ENCODE peak calls at places on chromosomes 5 and 9, in nine cellular contexts. One of them, this sample, is unnamed.

GRCh38 chr5:133029321-133029720 is 3.0 kb upstream of the ZCCHC10 start:
- DNase-seq in HCT116: no peak
- DNase-seq in upper lobe of right lung: no peak
- DNase-seq in neuronal stem cell: no peak
- DNase-seq in brain microvascular endothelial cell: no peak
- DNase-seq in MM.1S: no peak
- DNase-seq in cardiac muscle cell: no peak
- DNase-seq in SJSA1: no peak
- DNase-seq in mammary epithelial cell: no peak
- DNase-seq in this sample: no peak

GRCh38 chr5:95778713-95779426 is 43.7 kb downstream of the GLRX start:
- DNase-seq in upper lobe of right lung: no peak
- DNase-seq in MM.1S: no peak
- DNase-seq in HCT116: no peak
- DNase-seq in mammary epithelial cell: no peak
- DNase-seq in neuronal stem cell: no peak
- DNase-seq in SJSA1: no peak
- DNase-seq in brain microvascular endothelial cell: no peak
- DNase-seq in cardiac muscle cell: no peak
- DNase-seq in this sample: no peak

GRCh38 chr9:110745656-110746055 is 77.1 kb downstream of the MUSK start:
- DNase-seq in neuronal stem cell: no peak
- DNase-seq in SJSA1: no peak
- DNase-seq in HCT116: no peak
- DNase-seq in upper lobe of right lung: no peak
- DNase-seq in cardiac muscle cell: no peak
- DNase-seq in mammary epithelial cell: peak
- DNase-seq in MM.1S: no peak
- DNase-seq in brain microvascular endothelial cell: no peak
- DNase-seq in this sample: no peak

GRCh38 chr5:8093669-8094068 is 224.7 kb downstream of the MTRR start:
- DNase-seq in MM.1S: no peak
- DNase-seq in SJSA1: no peak
- DNase-seq in HCT116: no peak
- DNase-seq in brain microvascular endothelial cell: no peak
- DNase-seq in mammary epithelial cell: no peak
- DNase-seq in neuronal stem cell: no peak
- DNase-seq in cardiac muscle cell: no peak
- DNase-seq in upper lobe of right lung: no peak
- DNase-seq in this sample: no peak

GRCh38 chr9:87267701-87268100 is 230.0 kb upstream of the DAPK1 start:
- DNase-seq in MM.1S: no peak
- DNase-seq in cardiac muscle cell: peak
- DNase-seq in SJSA1: no peak
- DNase-seq in brain microvascular endothelial cell: no peak
- DNase-seq in upper lobe of right lung: no peak
- DNase-seq in HCT116: no peak
- DNase-seq in neuronal stem cell: no peak
- DNase-seq in mammary epithelial cell: no peak
- DNase-seq in this sample: peak

GRCh38 chr9:31733166-31733565 is 651.3 kb upstream of the ACO1 start:
- DNase-seq in HCT116: no peak
- DNase-seq in SJSA1: no peak
- DNase-seq in mammary epithelial cell: peak
- DNase-seq in brain microvascular endothelial cell: no peak
- DNase-seq in upper lobe of right lung: no peak
- DNase-seq in cardiac muscle cell: no peak
- DNase-seq in MM.1S: no peak
- DNase-seq in neuronal stem cell: no peak
- DNase-seq in this sample: no peak

GRCh38 chr5:145495741-145496140 is 339.4 kb downstream of the PRELID2 start:
- DNase-seq in brain microvascular endothelial cell: peak
- DNase-seq in upper lobe of right lung: no peak
- DNase-seq in MM.1S: no peak
- DNase-seq in cardiac muscle cell: peak
- DNase-seq in mammary epithelial cell: peak
- DNase-seq in SJSA1: peak
- DNase-seq in HCT116: peak
- DNase-seq in neuronal stem cell: no peak
- DNase-seq in this sample: peak

GRCh38 chr5:443239-444151 is 519 bp downstream of the EXOC3 start:
- DNase-seq in mammary epithelial cell: no peak
- DNase-seq in brain microvascular endothelial cell: no peak
- DNase-seq in HCT116: no peak
- DNase-seq in MM.1S: peak
- DNase-seq in upper lobe of right lung: peak
- DNase-seq in cardiac muscle cell: peak
- DNase-seq in neuronal stem cell: no peak
- DNase-seq in SJSA1: peak
- DNase-seq in this sample: no peak

GRCh38 chr9:106784076-106784475 is 78.9 kb upstream of the ZNF462 start:
- DNase-seq in mammary epithelial cell: no peak
- DNase-seq in SJSA1: no peak
- DNase-seq in neuronal stem cell: peak
- DNase-seq in cardiac muscle cell: peak
- DNase-seq in HCT116: no peak
- DNase-seq in brain microvascular endothelial cell: peak
- DNase-seq in MM.1S: no peak
- DNase-seq in upper lobe of right lung: no peak
- DNase-seq in this sample: no peak

GRCh38 chr9:70639853-70640814 is 225.7 kb upstream of the KLF9 start:
- DNase-seq in upper lobe of right lung: no peak
- DNase-seq in HCT116: peak
- DNase-seq in SJSA1: no peak
- DNase-seq in brain microvascular endothelial cell: peak
- DNase-seq in mammary epithelial cell: peak
- DNase-seq in neuronal stem cell: peak
- DNase-seq in MM.1S: peak
- DNase-seq in cardiac muscle cell: peak
- DNase-seq in this sample: peak

GRCh38 chr9:101269596-101270324 is 115.0 kb downstream of the BAAT start:
- DNase-seq in cardiac muscle cell: no peak
- DNase-seq in SJSA1: no peak
- DNase-seq in MM.1S: no peak
- DNase-seq in mammary epithelial cell: no peak
- DNase-seq in HCT116: no peak
- DNase-seq in brain microvascular endothelial cell: no peak
- DNase-seq in upper lobe of right lung: no peak
- DNase-seq in neuronal stem cell: no peak
- DNase-seq in this sample: no peak

GRCh38 chr5:83470920-83471404 is 582 bp upstream of the VCAN start:
- DNase-seq in HCT116: no peak
- DNase-seq in mammary epithelial cell: no peak
- DNase-seq in brain microvascular endothelial cell: no peak
- DNase-seq in cardiac muscle cell: no peak
- DNase-seq in neuronal stem cell: no peak
- DNase-seq in upper lobe of right lung: no peak
- DNase-seq in SJSA1: no peak
- DNase-seq in MM.1S: no peak
- DNase-seq in this sample: no peak

GRCh38 chr5:131413605-131414559 is 150.0 kb downstream of the CDC42SE2 start:
- DNase-seq in brain microvascular endothelial cell: no peak
- DNase-seq in HCT116: no peak
- DNase-seq in MM.1S: peak
- DNase-seq in neuronal stem cell: no peak
- DNase-seq in mammary epithelial cell: no peak
- DNase-seq in upper lobe of right lung: no peak
- DNase-seq in SJSA1: no peak
- DNase-seq in cardiac muscle cell: no peak
- DNase-seq in this sample: no peak

GRCh38 chr9:87716141-87716540 is 9.8 kb upstream of the CTSL start:
- DNase-seq in brain microvascular endothelial cell: no peak
- DNase-seq in upper lobe of right lung: no peak
- DNase-seq in MM.1S: no peak
- DNase-seq in cardiac muscle cell: no peak
- DNase-seq in mammary epithelial cell: no peak
- DNase-seq in neuronal stem cell: no peak
- DNase-seq in HCT116: no peak
- DNase-seq in SJSA1: no peak
- DNase-seq in this sample: no peak

GRCh38 chr5:148268556-148268955 is at the start of gene SPINK13:
- DNase-seq in mammary epithelial cell: peak
- DNase-seq in brain microvascular endothelial cell: peak
- DNase-seq in MM.1S: no peak
- DNase-seq in neuronal stem cell: no peak
- DNase-seq in HCT116: peak
- DNase-seq in SJSA1: no peak
- DNase-seq in cardiac muscle cell: peak
- DNase-seq in upper lobe of right lung: no peak
- DNase-seq in this sample: peak

GRCh38 chr9:114403153-114403756 is 15.5 kb upstream of the AKNA start:
- DNase-seq in upper lobe of right lung: no peak
- DNase-seq in brain microvascular endothelial cell: no peak
- DNase-seq in mammary epithelial cell: no peak
- DNase-seq in MM.1S: no peak
- DNase-seq in SJSA1: no peak
- DNase-seq in cardiac muscle cell: no peak
- DNase-seq in neuronal stem cell: no peak
- DNase-seq in HCT116: no peak
- DNase-seq in this sample: no peak

GRCh38 chr9:128702445-128702948 is at the start of gene PKN3:
- DNase-seq in neuronal stem cell: peak
- DNase-seq in mammary epithelial cell: peak
- DNase-seq in HCT116: peak
- DNase-seq in cardiac muscle cell: peak
- DNase-seq in upper lobe of right lung: peak
- DNase-seq in brain microvascular endothelial cell: peak
- DNase-seq in MM.1S: peak
- DNase-seq in SJSA1: peak
- DNase-seq in this sample: no peak

GRCh38 chr9:78000221-78000620 is 31.4 kb downstream of the GNAQ start:
- DNase-seq in brain microvascular endothelial cell: no peak
- DNase-seq in SJSA1: no peak
- DNase-seq in upper lobe of right lung: no peak
- DNase-seq in MM.1S: no peak
- DNase-seq in neuronal stem cell: no peak
- DNase-seq in HCT116: no peak
- DNase-seq in mammary epithelial cell: no peak
- DNase-seq in cardiac muscle cell: no peak
- DNase-seq in this sample: no peak

GRCh38 chr5:65809817-65810531 is 88.0 kb downstream of the NLN start:
- DNase-seq in mammary epithelial cell: no peak
- DNase-seq in MM.1S: no peak
- DNase-seq in brain microvascular endothelial cell: peak
- DNase-seq in neuronal stem cell: no peak
- DNase-seq in upper lobe of right lung: no peak
- DNase-seq in HCT116: no peak
- DNase-seq in SJSA1: no peak
- DNase-seq in cardiac muscle cell: peak
- DNase-seq in this sample: no peak

GRCh38 chr5:132270345-132270685 is 12.8 kb downstream of the PDLIM4 start:
- DNase-seq in HCT116: no peak
- DNase-seq in SJSA1: peak
- DNase-seq in upper lobe of right lung: no peak
- DNase-seq in cardiac muscle cell: no peak
- DNase-seq in neuronal stem cell: no peak
- DNase-seq in mammary epithelial cell: no peak
- DNase-seq in brain microvascular endothelial cell: no peak
- DNase-seq in MM.1S: no peak
- DNase-seq in this sample: no peak

GRCh38 chr5:126358525-126358924 is 64.7 kb upstream of the GRAMD2B start:
- DNase-seq in HCT116: no peak
- DNase-seq in brain microvascular endothelial cell: peak
- DNase-seq in neuronal stem cell: no peak
- DNase-seq in MM.1S: peak
- DNase-seq in cardiac muscle cell: no peak
- DNase-seq in mammary epithelial cell: peak
- DNase-seq in upper lobe of right lung: no peak
- DNase-seq in SJSA1: peak
- DNase-seq in this sample: no peak

GRCh38 chr5:173638126-173638525 is 21.7 kb upstream of the BOD1 start:
- DNase-seq in upper lobe of right lung: no peak
- DNase-seq in mammary epithelial cell: no peak
- DNase-seq in HCT116: no peak
- DNase-seq in neuronal stem cell: no peak
- DNase-seq in SJSA1: no peak
- DNase-seq in brain microvascular endothelial cell: no peak
- DNase-seq in cardiac muscle cell: no peak
- DNase-seq in MM.1S: no peak
- DNase-seq in this sample: no peak
- H3K4me3 ChIP-seq in upper lobe of right lung: no peak
- H3K4me3 ChIP-seq in mammary epithelial cell: no peak
- H3K4me3 ChIP-seq in HCT116: no peak
- H3K4me3 ChIP-seq in neuronal stem cell: no peak
- H3K4me3 ChIP-seq in SJSA1: no peak
- H3K4me3 ChIP-seq in brain microvascular endothelial cell: no peak
- H3K4me3 ChIP-seq in cardiac muscle cell: no peak
- H3K4me3 ChIP-seq in MM.1S: no peak
- H3K4me3 ChIP-seq in this sample: no peak

GRCh38 chr9:18768951-18769622 is 263.9 kb downstream of the SAXO1 start:
- DNase-seq in HCT116: no peak
- DNase-seq in neuronal stem cell: no peak
- DNase-seq in cardiac muscle cell: no peak
- DNase-seq in brain microvascular endothelial cell: no peak
- DNase-seq in mammary epithelial cell: no peak
- DNase-seq in SJSA1: no peak
- DNase-seq in upper lobe of right lung: no peak
- DNase-seq in MM.1S: peak
- DNase-seq in this sample: no peak
- H3K4me3 ChIP-seq in HCT116: no peak
- H3K4me3 ChIP-seq in neuronal stem cell: no peak
- H3K4me3 ChIP-seq in cardiac muscle cell: no peak
- H3K4me3 ChIP-seq in brain microvascular endothelial cell: no peak
- H3K4me3 ChIP-seq in mammary epithelial cell: no peak
- H3K4me3 ChIP-seq in SJSA1: no peak
- H3K4me3 ChIP-seq in upper lobe of right lung: no peak
- H3K4me3 ChIP-seq in MM.1S: peak
- H3K4me3 ChIP-seq in this sample: no peak

DNA sequence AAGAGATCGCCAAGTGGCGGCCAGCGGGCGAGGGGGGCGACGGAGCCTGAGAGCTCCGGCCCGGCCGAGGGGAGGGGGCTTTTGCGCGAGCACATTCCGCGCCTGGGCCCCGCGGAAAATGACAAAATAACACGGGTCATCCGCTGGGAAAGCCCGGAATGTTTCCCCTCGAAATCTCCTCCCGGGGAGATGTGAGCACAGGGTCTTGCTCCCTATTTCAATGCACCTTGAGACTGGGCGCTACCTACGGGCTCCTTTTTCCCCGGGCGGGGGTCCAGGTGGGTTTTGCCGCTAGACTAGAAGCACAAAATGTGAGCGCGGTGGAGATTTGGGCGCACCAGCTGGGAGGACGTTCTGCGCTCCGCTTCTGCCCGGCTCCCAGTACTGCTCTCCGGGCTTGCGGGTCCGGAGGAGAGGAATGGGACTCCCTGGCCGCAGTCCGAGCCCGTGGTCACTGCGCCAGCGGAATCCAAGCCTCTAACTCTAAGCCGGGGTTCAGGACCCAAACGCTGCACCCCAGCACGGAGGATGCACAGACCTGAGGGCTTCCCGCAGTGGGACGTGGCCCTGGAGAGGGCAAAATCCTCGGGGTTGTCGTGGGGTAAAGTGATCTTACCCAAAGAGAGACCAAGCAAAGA is 2.8 kb upstream of the PRDM12 start:
- DNase-seq in MM.1S: no peak
- DNase-seq in HCT116: no peak
- DNase-seq in neuronal stem cell: no peak
- DNase-seq in mammary epithelial cell: no peak
- DNase-seq in upper lobe of right lung: no peak
- DNase-seq in SJSA1: no peak
- DNase-seq in cardiac muscle cell: no peak
- DNase-seq in brain microvascular endothelial cell: no peak
- DNase-seq in this sample: no peak
- H3K4me3 ChIP-seq in MM.1S: no peak
- H3K4me3 ChIP-seq in HCT116: no peak
- H3K4me3 ChIP-seq in neuronal stem cell: no peak
- H3K4me3 ChIP-seq in mammary epithelial cell: no peak
- H3K4me3 ChIP-seq in upper lobe of right lung: no peak
- H3K4me3 ChIP-seq in SJSA1: no peak
- H3K4me3 ChIP-seq in cardiac muscle cell: peak
- H3K4me3 ChIP-seq in brain microvascular endothelial cell: no peak
- H3K4me3 ChIP-seq in this sample: no peak

GRCh38 chr9:71710856-71711255 is 57.5 kb downstream of the CEMIP2 start:
- DNase-seq in upper lobe of right lung: no peak
- DNase-seq in neuronal stem cell: no peak
- DNase-seq in HCT116: no peak
- DNase-seq in MM.1S: no peak
- DNase-seq in brain microvascular endothelial cell: no peak
- DNase-seq in SJSA1: no peak
- DNase-seq in mammary epithelial cell: peak
- DNase-seq in cardiac muscle cell: no peak
- DNase-seq in this sample: no peak
- H3K4me3 ChIP-seq in upper lobe of right lung: no peak
- H3K4me3 ChIP-seq in neuronal stem cell: no peak
- H3K4me3 ChIP-seq in HCT116: no peak
- H3K4me3 ChIP-seq in MM.1S: no peak
- H3K4me3 ChIP-seq in brain microvascular endothelial cell: no peak
- H3K4me3 ChIP-seq in SJSA1: no peak
- H3K4me3 ChIP-seq in mammary epithelial cell: no peak
- H3K4me3 ChIP-seq in cardiac muscle cell: no peak
- H3K4me3 ChIP-seq in this sample: no peak